ENCODE peak calls at places on chromosomes 2 and 18, in seven cellular contexts. One of them, this sample, is unnamed.

GRCh38 chr2:119488245-119489182 is 35.8 kb downstream of the SCTR start:
- DNase-seq in PC-3: no peak
- DNase-seq in neuronal stem cell: no peak
- DNase-seq in GM23248: no peak
- DNase-seq in colonic mucosa: no peak
- DNase-seq in GM12878: no peak
- DNase-seq in neural progenitor cell: no peak
- DNase-seq in this sample: peak; percentile 78

GRCh38 chr2:54597153-54597827 is 126.2 kb upstream of the EML6 start:
- DNase-seq in PC-3: no peak
- DNase-seq in neuronal stem cell: no peak
- DNase-seq in GM23248: no peak
- DNase-seq in colonic mucosa: peak; percentile 79
- DNase-seq in GM12878: no peak
- DNase-seq in neural progenitor cell: no peak
- DNase-seq in this sample: no peak

GRCh38 chr2:64645014-64645418 is 8.7 kb downstream of the SERTAD2 start:
- DNase-seq in PC-3: peak; percentile 71
- DNase-seq in neuronal stem cell: peak; percentile 80
- DNase-seq in GM23248: peak; percentile 86
- DNase-seq in colonic mucosa: peak; percentile 63
- DNase-seq in GM12878: no peak
- DNase-seq in neural progenitor cell: peak; percentile 91
- DNase-seq in this sample: peak; percentile 92

GRCh38 chr2:217610411-217610814 is 392.4 kb downstream of the TNS1 start:
- DNase-seq in PC-3: no peak
- DNase-seq in neuronal stem cell: no peak
- DNase-seq in GM23248: no peak
- DNase-seq in colonic mucosa: no peak
- DNase-seq in GM12878: peak; percentile 31
- DNase-seq in neural progenitor cell: no peak
- DNase-seq in this sample: no peak

GRCh38 chr2:105712166-105712915 is 32.4 kb upstream of the NCK2 start:
- DNase-seq in PC-3: peak; percentile 69
- DNase-seq in neuronal stem cell: no peak
- DNase-seq in GM23248: peak; percentile 15
- DNase-seq in colonic mucosa: no peak
- DNase-seq in GM12878: no peak
- DNase-seq in neural progenitor cell: peak; percentile 13
- DNase-seq in this sample: no peak

GRCh38 chr2:48651127-48651526 is 33.5 kb downstream of the GTF2A1L start:
- DNase-seq in PC-3: peak; percentile 35
- DNase-seq in neuronal stem cell: no peak
- DNase-seq in GM23248: peak; percentile 86
- DNase-seq in colonic mucosa: no peak
- DNase-seq in GM12878: no peak
- DNase-seq in neural progenitor cell: no peak
- DNase-seq in this sample: no peak

GRCh38 chr2:104844813-104845551 is 8.9 kb upstream of the POU3F3 start:
- DNase-seq in PC-3: no peak
- DNase-seq in neuronal stem cell: no peak
- DNase-seq in GM23248: no peak
- DNase-seq in colonic mucosa: no peak
- DNase-seq in GM12878: no peak
- DNase-seq in neural progenitor cell: peak; percentile 94
- DNase-seq in this sample: peak; percentile 88

GRCh38 chr2:28649481-28650260 is 102.0 kb upstream of the PPP1CB start:
- DNase-seq in PC-3: peak; percentile 84
- DNase-seq in neuronal stem cell: no peak
- DNase-seq in GM23248: peak; percentile 77
- DNase-seq in colonic mucosa: no peak
- DNase-seq in GM12878: no peak
- DNase-seq in neural progenitor cell: no peak
- DNase-seq in this sample: no peak

GRCh38 chr2:237479747-237480146 is 7.3 kb upstream of the MLPH start:
- DNase-seq in PC-3: no peak
- DNase-seq in neuronal stem cell: no peak
- DNase-seq in GM23248: no peak
- DNase-seq in colonic mucosa: no peak
- DNase-seq in GM12878: no peak
- DNase-seq in neural progenitor cell: no peak
- DNase-seq in this sample: no peak

GRCh38 chr2:171747371-171747770 is 60.1 kb downstream of the DYNC1I2 start:
- DNase-seq in PC-3: no peak
- DNase-seq in neuronal stem cell: no peak
- DNase-seq in GM23248: no peak
- DNase-seq in colonic mucosa: no peak
- DNase-seq in GM12878: no peak
- DNase-seq in neural progenitor cell: no peak
- DNase-seq in this sample: no peak

GRCh38 chr18:75216212-75216925 is 5.8 kb downstream of the TSHZ1 start:
- DNase-seq in PC-3: no peak
- DNase-seq in neuronal stem cell: no peak
- DNase-seq in GM23248: no peak
- DNase-seq in colonic mucosa: no peak
- DNase-seq in GM12878: no peak
- DNase-seq in neural progenitor cell: no peak
- DNase-seq in this sample: no peak

GRCh38 chr18:58080516-58080915 is 36.5 kb downstream of the NEDD4L start:
- DNase-seq in PC-3: no peak
- DNase-seq in neuronal stem cell: no peak
- DNase-seq in GM23248: no peak
- DNase-seq in colonic mucosa: no peak
- DNase-seq in GM12878: no peak
- DNase-seq in neural progenitor cell: no peak
- DNase-seq in this sample: no peak

DNA sequence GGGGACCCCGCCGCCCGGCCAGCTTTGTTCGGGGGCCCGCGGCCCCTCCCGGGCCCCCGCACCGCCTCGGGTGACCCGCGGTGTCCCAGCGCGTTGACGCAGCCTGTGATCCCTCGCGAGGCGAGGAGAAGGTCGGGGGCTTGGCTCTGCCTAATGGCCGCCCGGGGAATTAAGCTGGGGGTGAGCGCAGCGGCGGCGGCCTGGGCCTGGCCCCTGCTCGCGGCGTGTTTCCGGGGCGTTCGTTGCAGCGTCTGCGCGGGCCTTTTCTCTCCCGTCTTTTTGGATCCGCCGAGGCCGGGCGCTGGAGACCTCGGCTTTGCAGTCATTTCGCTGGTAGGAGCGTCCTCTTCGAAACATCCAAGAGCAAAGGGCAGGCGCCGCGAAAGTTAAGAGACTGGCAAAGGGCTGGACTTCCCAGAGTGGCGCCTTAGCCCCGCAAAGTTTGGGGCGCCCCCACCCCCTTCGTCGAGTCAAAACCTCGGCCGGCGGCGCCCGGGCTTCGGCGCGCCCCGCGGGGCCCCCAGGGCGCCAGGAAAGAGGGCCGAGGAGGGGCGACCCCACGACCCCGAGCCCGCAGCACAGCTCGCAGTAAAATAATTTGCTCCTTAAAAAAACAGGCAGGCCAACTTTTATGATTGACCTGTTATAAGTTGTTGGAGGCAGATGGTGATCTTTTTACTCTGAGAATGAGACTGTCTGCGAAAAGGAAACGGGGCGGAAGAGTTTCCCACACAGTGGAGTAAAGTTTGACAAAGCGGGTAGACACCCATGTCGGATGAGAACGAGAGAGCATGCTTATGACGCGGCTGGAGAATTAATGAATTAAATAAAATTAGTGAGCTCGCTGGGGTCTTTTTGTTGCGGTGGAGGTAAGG is 1.4 kb downstream of the SALL3 start:
- DNase-seq in PC-3: no peak
- DNase-seq in neuronal stem cell: no peak
- DNase-seq in GM23248: no peak
- DNase-seq in colonic mucosa: no peak
- DNase-seq in GM12878: no peak
- DNase-seq in neural progenitor cell: peak; percentile 68
- DNase-seq in this sample: peak; percentile 72
- H3K9ac ChIP-seq in PC-3: no peak overlapping the region
- H3K9ac ChIP-seq in neuronal stem cell: peak overlapping the region; percentile 90
- H3K9ac ChIP-seq in GM23248: no peak overlapping the region
- H3K9ac ChIP-seq in colonic mucosa: no peak overlapping the region
- H3K9ac ChIP-seq in GM12878: no peak overlapping the region
- H3K9ac ChIP-seq in neural progenitor cell: peak overlapping the region; percentile 81
- H3K9ac ChIP-seq in this sample: peak overlapping the region; percentile 71

GRCh38 chr2:16034975-16035746 is 94.8 kb downstream of the MYCN start:
- DNase-seq in PC-3: no peak
- DNase-seq in neuronal stem cell: no peak
- DNase-seq in GM23248: no peak
- DNase-seq in colonic mucosa: no peak
- DNase-seq in GM12878: no peak
- DNase-seq in neural progenitor cell: no peak
- DNase-seq in this sample: no peak
- H3K9me3 ChIP-seq in PC-3: no peaks in the 10 kb centered on the region
- H3K9me3 ChIP-seq in neuronal stem cell: no peaks in the 10 kb centered on the region
- H3K9me3 ChIP-seq in GM23248: no peaks in the 10 kb centered on the region
- H3K9me3 ChIP-seq in colonic mucosa: no peaks in the 10 kb centered on the region
- H3K9me3 ChIP-seq in GM12878: no peaks in the 10 kb centered on the region
- H3K9me3 ChIP-seq in neural progenitor cell: no peaks in the 10 kb centered on the region
- H3K9me3 ChIP-seq in this sample: no peaks in the 10 kb centered on the region

GRCh38 chr2:233059547-233059796 is 670 bp upstream of the INPP5D start:
- DNase-seq in PC-3: no peak
- DNase-seq in neuronal stem cell: no peak
- DNase-seq in GM23248: no peak
- DNase-seq in colonic mucosa: no peak
- DNase-seq in GM12878: no peak
- DNase-seq in neural progenitor cell: no peak
- DNase-seq in this sample: peak; percentile 72

GRCh38 chr2:233061591-233062446 is 1.7 kb downstream of the INPP5D start:
- DNase-seq in PC-3: peak; percentile 8
- DNase-seq in neuronal stem cell: no peak
- DNase-seq in GM23248: no peak
- DNase-seq in colonic mucosa: no peak
- DNase-seq in GM12878: no peak
- DNase-seq in neural progenitor cell: peak; percentile 49
- DNase-seq in this sample: peak; percentile 83

GRCh38 chr2:233061007-233061590 is 957 bp downstream of the INPP5D start:
- DNase-seq in PC-3: no peak
- DNase-seq in neuronal stem cell: no peak
- DNase-seq in GM23248: no peak
- DNase-seq in colonic mucosa: no peak
- DNase-seq in GM12878: no peak
- DNase-seq in neural progenitor cell: no peak
- DNase-seq in this sample: no peak

GRCh38 chr2:233059797-233060499 is at the start of gene INPP5D:
- DNase-seq in PC-3: no peak
- DNase-seq in neuronal stem cell: no peak
- DNase-seq in GM23248: no peak
- DNase-seq in colonic mucosa: peak; percentile 53
- DNase-seq in GM12878: no peak
- DNase-seq in neural progenitor cell: no peak
- DNase-seq in this sample: no peak

DNA sequence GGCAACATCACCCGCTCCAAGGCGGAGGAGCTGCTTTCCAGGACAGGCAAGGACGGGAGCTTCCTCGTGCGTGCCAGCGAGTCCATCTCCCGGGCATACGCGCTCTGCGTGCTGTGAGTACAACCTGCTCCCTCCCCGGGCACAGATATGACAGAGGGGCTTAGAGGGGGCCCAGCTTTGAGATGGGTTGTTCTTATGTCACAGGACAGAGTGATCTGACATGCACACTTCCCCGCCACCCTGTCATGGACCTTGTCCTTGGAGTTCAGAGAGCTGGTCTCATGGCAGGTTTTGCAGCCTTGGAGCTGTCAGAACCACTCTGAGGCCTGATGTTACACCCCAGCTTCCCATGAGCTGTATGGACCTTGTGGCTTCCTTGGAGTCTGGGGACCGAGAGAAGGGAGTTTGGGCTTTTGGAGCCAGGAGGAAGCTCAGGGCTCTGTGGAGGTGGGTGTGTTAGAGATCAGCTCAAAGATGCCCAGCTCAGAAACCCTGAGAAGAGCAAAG is 411 bp downstream of the INPP5D start:
- DNase-seq in PC-3: no peak
- DNase-seq in neuronal stem cell: no peak
- DNase-seq in GM23248: no peak
- DNase-seq in colonic mucosa: no peak
- DNase-seq in GM12878: no peak
- DNase-seq in neural progenitor cell: no peak
- DNase-seq in this sample: peak; percentile 48
- H3K9ac ChIP-seq in PC-3: no peak overlapping the region
- H3K9ac ChIP-seq in neuronal stem cell: no peak overlapping the region
- H3K9ac ChIP-seq in GM23248: no peak overlapping the region
- H3K9ac ChIP-seq in colonic mucosa: peak overlapping the region; percentile 65
- H3K9ac ChIP-seq in GM12878: peak overlapping the region; percentile 91
- H3K9ac ChIP-seq in neural progenitor cell: no peak overlapping the region
- H3K9ac ChIP-seq in this sample: no peak overlapping the region

DNA sequence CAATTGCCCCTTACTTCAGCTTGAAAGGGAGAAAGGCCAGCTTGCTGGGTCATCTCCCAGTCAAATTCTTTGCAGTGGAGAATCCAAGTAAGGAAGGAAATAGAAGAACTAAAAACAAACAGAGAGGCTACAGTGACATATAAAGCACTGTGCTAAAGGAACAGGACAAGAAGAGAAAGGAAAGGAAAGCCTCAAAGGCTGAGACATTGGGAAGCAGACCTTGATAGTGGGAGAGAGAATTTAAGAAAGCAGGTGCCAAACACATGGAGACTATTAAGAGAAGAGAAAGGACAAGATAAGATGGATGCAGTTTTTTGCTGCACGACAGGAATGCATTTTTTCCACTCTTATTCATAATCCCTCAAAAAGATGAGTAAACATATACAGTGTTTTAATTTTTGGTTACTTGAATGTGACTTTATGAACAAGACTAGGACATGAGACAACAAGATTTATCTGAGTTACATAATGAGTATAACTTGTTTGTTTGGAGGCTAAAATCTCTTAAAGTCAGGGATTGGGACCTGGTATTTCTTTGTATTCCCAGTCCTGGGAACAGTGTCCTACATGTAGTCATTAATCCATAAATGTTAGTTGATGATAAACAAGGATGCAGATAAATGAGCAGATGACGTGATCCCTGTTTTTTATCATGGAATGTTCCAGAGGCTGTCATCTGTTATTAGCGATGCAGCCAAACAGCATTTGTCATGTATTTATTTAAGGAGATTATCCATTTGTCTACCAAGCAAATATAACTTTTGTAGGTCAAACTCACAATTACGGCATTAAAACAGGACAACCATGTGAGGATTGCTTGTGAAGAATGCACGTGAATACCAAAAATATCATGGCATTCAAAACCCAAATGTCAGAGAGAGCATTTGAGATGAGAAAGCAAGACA is 141.7 kb downstream of the DNER start:
- DNase-seq in PC-3: no peak
- DNase-seq in neuronal stem cell: no peak
- DNase-seq in GM23248: peak; percentile 16
- DNase-seq in colonic mucosa: no peak
- DNase-seq in GM12878: no peak
- DNase-seq in neural progenitor cell: no peak
- DNase-seq in this sample: no peak
- H3K9me3 ChIP-seq in PC-3: no peaks in the 10 kb centered on the region
- H3K9me3 ChIP-seq in neuronal stem cell: no peaks in the 10 kb centered on the region
- H3K9me3 ChIP-seq in GM23248: no peaks in the 10 kb centered on the region
- H3K9me3 ChIP-seq in colonic mucosa: no peaks in the 10 kb centered on the region
- H3K9me3 ChIP-seq in GM12878: no peaks in the 10 kb centered on the region
- H3K9me3 ChIP-seq in neural progenitor cell: no peaks in the 10 kb centered on the region
- H3K9me3 ChIP-seq in this sample: no peaks in the 10 kb centered on the region

GRCh38 chr2:121210691-121211090 is 74.3 kb downstream of the TFCP2L1 start:
- DNase-seq in PC-3: peak; percentile 86
- DNase-seq in neuronal stem cell: no peak
- DNase-seq in GM23248: no peak
- DNase-seq in colonic mucosa: peak; percentile 92
- DNase-seq in GM12878: no peak
- DNase-seq in neural progenitor cell: no peak
- DNase-seq in this sample: no peak
- H3K9ac ChIP-seq in PC-3: no peak overlapping the region
- H3K9ac ChIP-seq in neuronal stem cell: no peak overlapping the region
- H3K9ac ChIP-seq in GM23248: no peak overlapping the region
- H3K9ac ChIP-seq in colonic mucosa: peak overlapping the region; percentile 57
- H3K9ac ChIP-seq in GM12878: no peak overlapping the region
- H3K9ac ChIP-seq in neural progenitor cell: no peak overlapping the region
- H3K9ac ChIP-seq in this sample: no peak overlapping the region

This sample was measured in endodermal cell.